ENCODE peak calls at places on chromosome 1, in nine cellular contexts. Z is suprapubic skin, T is sigmoid colon, C is A549, Y is tibial nerve, P is ovary, V is transverse colon, G is HepG2, O is H1. L is an unnamed sample.

GRCh38 chr1:35929730-35930592 is 944 bp upstream of the AGO3 start:
- DNase-seq in Z (peak), T (peak), C (peak), Y (peak), P (peak), V (peak), G (peak), O (peak), L (peak)

GRCh38 chr1:214281902-214282695 is 1.1 kb downstream of the SMYD2 start:
- DNase-seq in Z (peak), T (peak), C (peak), Y (no peak), P (no peak), V (peak), G (peak), O (no peak), L (peak)

GRCh38 chr1:14712136-14712535 is 113.7 kb downstream of the KAZN start:
- DNase-seq in Z (no peak), T (no peak), C (no peak), Y (no peak), P (no peak), V (no peak), G (no peak), O (no peak), L (no peak)

GRCh38 chr1:153352523-153352922 is 3.9 kb upstream of the PGLYRP4 start:
- DNase-seq in Z (peak), T (peak), C (peak), Y (peak), P (peak), V (peak), G (peak), O (no peak), L (peak)

GRCh38 chr1:154219511-154219910 is 1.2 kb upstream of the UBAP2L start:
- DNase-seq in Z (no peak), T (no peak), C (no peak), Y (peak), P (no peak), V (peak), G (peak), O (no peak), L (no peak)

GRCh38 chr1:22320703-22321344 is 130.8 kb upstream of the ZBTB40 start:
- DNase-seq in Z (no peak), T (no peak), C (no peak), Y (no peak), P (no peak), V (no peak), G (no peak), O (no peak), L (no peak)

GRCh38 chr1:4529579-4530445 is 124.6 kb upstream of the AJAP1 start:
- DNase-seq in Z (no peak), T (no peak), C (no peak), Y (no peak), P (no peak), V (no peak), G (no peak), O (no peak), L (no peak)

GRCh38 chr1:46569909-46570725 is 18.7 kb upstream of the KNCN start:
- DNase-seq in Z (peak), T (peak), C (no peak), Y (no peak), P (no peak), V (no peak), G (no peak), O (no peak), L (no peak)

GRCh38 chr1:206504363-206504713 is 3.0 kb upstream of the RASSF5 start:
- DNase-seq in Z (no peak), T (no peak), C (no peak), Y (no peak), P (no peak), V (no peak), G (no peak), O (no peak), L (no peak)

GRCh38 chr1:176241385-176242015 is 34.4 kb upstream of the COP1 start:
- DNase-seq in Z (no peak), T (no peak), C (peak), Y (no peak), P (no peak), V (no peak), G (no peak), O (peak), L (no peak)

GRCh38 chr1:34831721-34832246 is 27.8 kb downstream of the SMIM12 start:
- DNase-seq in Z (no peak), T (no peak), C (no peak), Y (no peak), P (no peak), V (no peak), G (no peak), O (no peak), L (peak)
- TF ChIP-seq POLR2A in Z (no peak), T (no peak), C (no peak), Y (no peak), P (no peak), V (no peak), G (no peak), O (no peak), L (no peak)

DNA sequence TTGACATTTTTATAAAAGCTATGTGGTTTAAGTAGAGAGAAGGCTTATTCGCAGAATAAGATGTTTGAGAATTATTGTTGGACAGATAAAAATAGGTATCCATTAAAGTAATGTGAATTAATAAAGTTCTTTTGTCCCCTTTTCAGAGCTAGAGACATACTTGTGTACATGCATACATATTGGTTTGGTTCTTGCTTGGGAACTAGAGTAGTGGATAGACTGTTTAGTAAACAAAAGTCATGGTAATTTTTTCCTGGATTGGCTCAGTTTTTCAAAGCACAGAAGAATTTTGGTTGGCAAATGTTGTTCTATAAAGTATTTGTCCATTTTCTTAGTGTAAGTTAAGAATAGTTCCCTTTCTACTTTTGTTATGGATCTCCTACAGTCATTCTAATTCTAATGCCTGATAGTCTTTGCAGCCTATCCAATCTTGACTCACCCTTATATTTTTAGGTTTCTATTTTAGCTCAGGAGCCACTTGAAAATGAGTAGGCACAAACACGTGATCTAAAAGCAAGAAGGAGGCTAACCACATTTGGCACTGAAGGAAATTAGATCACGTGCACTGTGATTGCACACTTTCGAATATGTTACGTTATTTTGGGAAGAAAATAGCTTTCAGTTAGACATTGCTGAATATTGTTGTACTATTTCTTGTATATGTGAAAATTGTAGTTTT is 47.0 kb downstream of the RABGAP1L start:
- DNase-seq in Z (no peak), T (no peak), C (no peak), Y (peak), P (no peak), V (no peak), G (no peak), O (no peak), L (no peak)
- H3K4me3 ChIP-seq in Z (no peak), T (no peak), C (no peak), Y (no peak), P (no peak), V (no peak), G (no peak), O (no peak), L (no peak)

GRCh38 chr1:201641524-201642253 is 102.8 kb downstream of the NAV1 start:
- DNase-seq in Z (no peak), T (no peak), C (no peak), Y (no peak), P (no peak), V (no peak), G (no peak), O (no peak), L (no peak)

GRCh38 chr1:201644197-201644596 is 105.3 kb downstream of the NAV1 start:
- DNase-seq in Z (no peak), T (no peak), C (no peak), Y (no peak), P (no peak), V (no peak), G (no peak), O (no peak), L (no peak)

GRCh38 chr1:201645956-201646355 is 107.0 kb downstream of the NAV1 start:
- DNase-seq in Z (no peak), T (no peak), C (no peak), Y (no peak), P (no peak), V (no peak), G (no peak), O (no peak), L (no peak)

GRCh38 chr1:201646623-201647022 is 107.7 kb downstream of the NAV1 start:
- DNase-seq in Z (no peak), T (no peak), C (no peak), Y (no peak), P (no peak), V (no peak), G (no peak), O (no peak), L (no peak)

GRCh38 chr1:201643835-201644104 is 104.8 kb downstream of the NAV1 start:
- DNase-seq in Z (no peak), T (no peak), C (no peak), Y (no peak), P (no peak), V (no peak), G (no peak), O (no peak), L (no peak)
- TF ChIP-seq EP300 in Z (no peak), T (no peak), C (no peak), Y (no peak), P (no peak), V (no peak), G (no peak), O (no peak), L (no peak)

DNA sequence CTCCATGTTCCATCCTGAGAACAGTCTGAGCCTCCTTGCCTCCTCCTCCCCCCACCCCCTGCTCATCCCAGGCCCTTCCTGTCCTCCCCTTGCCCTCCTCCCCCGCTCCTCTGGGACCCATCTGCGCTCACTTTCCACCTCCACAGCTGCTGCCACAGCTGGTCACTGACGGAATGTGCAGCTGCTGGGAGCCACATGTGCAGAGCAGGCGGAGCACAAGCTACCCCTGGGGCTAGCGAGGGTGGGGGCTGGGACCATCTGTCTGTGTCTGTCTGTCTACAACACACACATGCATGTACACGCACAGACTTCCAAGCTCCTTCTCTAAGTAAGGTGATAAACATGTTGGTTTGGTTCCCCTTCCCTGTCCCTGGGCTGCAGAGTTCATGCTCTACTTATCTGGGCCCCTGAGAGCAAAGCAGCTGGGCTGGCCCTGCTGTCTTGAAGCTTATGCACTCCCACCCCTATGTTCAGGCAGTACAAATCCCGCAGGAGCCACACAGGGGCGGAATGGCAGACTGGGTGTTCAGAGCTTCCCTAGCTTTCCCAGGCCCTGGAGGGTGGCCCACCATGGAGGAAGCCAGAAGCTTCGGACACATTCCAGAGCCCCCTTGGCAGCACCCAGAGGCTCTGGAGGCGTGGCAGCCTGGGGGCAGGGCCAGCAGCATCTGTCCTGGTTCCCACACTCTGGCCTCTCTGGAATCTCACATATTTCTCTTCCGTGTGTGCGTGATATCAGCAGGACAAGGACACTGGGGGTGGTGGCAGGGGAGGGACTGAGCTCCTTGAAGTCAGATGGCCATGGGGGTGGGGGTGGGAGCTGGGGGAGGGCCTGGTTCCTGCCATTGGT is 7.0 kb upstream of the HEYL start:
- DNase-seq in Z (no peak), T (peak), C (no peak), Y (peak), P (peak), V (peak), G (no peak), O (no peak), L (no peak)
- TF ChIP-seq POLR2A in Z (no peak), T (no peak), C (no peak), Y (no peak), P (no peak), V (no peak), G (no peak), O (no peak), L (no peak)

DNA sequence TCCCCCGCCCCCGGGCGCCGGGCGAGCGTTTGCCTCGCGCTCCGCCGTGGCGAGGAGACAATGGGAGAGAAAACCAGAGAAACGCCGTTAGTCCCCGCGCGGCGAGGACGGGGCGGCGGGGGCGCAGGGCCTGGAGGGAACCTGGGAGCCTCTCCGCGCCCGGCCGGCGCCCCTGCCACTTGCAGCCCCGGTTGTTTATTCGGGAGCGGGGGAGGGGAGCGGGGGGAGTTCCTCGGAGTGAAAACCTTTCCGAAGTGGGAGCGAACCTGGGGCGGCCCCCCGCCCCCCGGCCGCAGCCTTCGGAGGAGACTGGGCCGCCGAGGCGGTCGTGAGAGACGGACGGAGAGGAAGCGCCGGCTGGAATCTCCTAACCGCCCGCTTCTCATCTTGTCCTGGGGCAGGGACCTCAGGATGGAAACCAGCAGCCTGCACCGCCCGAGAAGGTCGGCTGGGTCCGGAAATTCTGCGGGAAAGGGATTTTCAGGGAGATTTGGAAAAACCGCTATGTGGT is 850 bp downstream of the PLEKHO1 start:
- DNase-seq in Z (peak), T (peak), C (no peak), Y (no peak), P (no peak), V (peak), G (no peak), O (no peak), L (no peak)
- H3K4me3 ChIP-seq in Z (peak), T (peak), C (peak), Y (peak), P (peak), V (peak), G (peak), O (peak), L (peak)

GRCh38 chr1:92587445-92587844 is 100.7 kb upstream of the GFI1 start:
- DNase-seq in Z (no peak), T (no peak), C (no peak), Y (no peak), P (no peak), V (no peak), G (no peak), O (no peak), L (no peak)

GRCh38 chr1:92585831-92586230 is 99.1 kb upstream of the GFI1 start:
- DNase-seq in Z (no peak), T (no peak), C (no peak), Y (no peak), P (no peak), V (no peak), G (no peak), O (no peak), L (no peak)

GRCh38 chr1:92583821-92584760 is 97.4 kb upstream of the GFI1 start:
- DNase-seq in Z (no peak), T (no peak), C (no peak), Y (no peak), P (no peak), V (no peak), G (no peak), O (no peak), L (no peak)
- TF ChIP-seq EP300 in Z (no peak), T (no peak), C (no peak), Y (no peak), P (no peak), V (no peak), G (no peak), O (no peak), L (no peak)

GRCh38 chr1:185439727-185440415 is 122.8 kb upstream of the IVNS1ABP start:
- DNase-seq in Z (no peak), T (no peak), C (peak), Y (no peak), P (no peak), V (no peak), G (no peak), O (no peak), L (no peak)
- TF ChIP-seq POLR2A in Z (no peak), T (no peak), C (no peak), Y (no peak), P (no peak), V (no peak), G (no peak), O (no peak), L (no peak)

GRCh38 chr1:32742132-32742947 is 39.8 kb upstream of the SYNC start:
- DNase-seq in Z (no peak), T (no peak), C (no peak), Y (no peak), P (peak), V (peak), G (peak), O (no peak), L (peak)
- H3K4me3 ChIP-seq in Z (peak), T (peak), C (peak), Y (peak), P (peak), V (peak), G (peak), O (peak), L (peak)

L was measured in stomach.